ENCODE peak calls at places on chromosome 1, in seven cellular contexts. One of them, this sample, is unnamed.

GRCh38 chr1:54459714-54460113 is 53.5 kb upstream of the SSBP3 start:
- DNase-seq in uterus: no peak
- DNase-seq in CD4-positive, alpha-beta T cell: no peak
- DNase-seq in endodermal cell: no peak
- DNase-seq in NT2/D1: no peak
- DNase-seq in GM12878: no peak
- DNase-seq in CD4-positive, alpha-beta memory T cell: no peak
- DNase-seq in this sample: no peak

GRCh38 chr1:10213186-10213585 is 2.8 kb downstream of the KIF1B start:
- DNase-seq in uterus: no peak
- DNase-seq in CD4-positive, alpha-beta T cell: no peak
- DNase-seq in endodermal cell: no peak
- DNase-seq in NT2/D1: no peak
- DNase-seq in GM12878: no peak
- DNase-seq in CD4-positive, alpha-beta memory T cell: no peak
- DNase-seq in this sample: no peak

GRCh38 chr1:209162651-209163050 is 420.9 kb upstream of the CAMK1G start:
- DNase-seq in uterus: no peak
- DNase-seq in CD4-positive, alpha-beta T cell: no peak
- DNase-seq in endodermal cell: no peak
- DNase-seq in NT2/D1: no peak
- DNase-seq in GM12878: no peak
- DNase-seq in CD4-positive, alpha-beta memory T cell: no peak
- DNase-seq in this sample: no peak

GRCh38 chr1:55823521-55824296 is 608.5 kb upstream of the USP24 start:
- DNase-seq in uterus: no peak
- DNase-seq in CD4-positive, alpha-beta T cell: no peak
- DNase-seq in endodermal cell: no peak
- DNase-seq in NT2/D1: no peak
- DNase-seq in GM12878: no peak
- DNase-seq in CD4-positive, alpha-beta memory T cell: no peak
- DNase-seq in this sample: no peak

GRCh38 chr1:234725177-234726132 is 115.5 kb upstream of the IRF2BP2 start:
- DNase-seq in uterus: peak; percentile 55
- DNase-seq in CD4-positive, alpha-beta T cell: peak; percentile 20
- DNase-seq in endodermal cell: no peak
- DNase-seq in NT2/D1: no peak
- DNase-seq in GM12878: no peak
- DNase-seq in CD4-positive, alpha-beta memory T cell: peak; percentile 61
- DNase-seq in this sample: peak; percentile 20

GRCh38 chr1:215887618-215888017 is 320.5 kb downstream of the KCTD3 start:
- DNase-seq in uterus: no peak
- DNase-seq in CD4-positive, alpha-beta T cell: no peak
- DNase-seq in endodermal cell: no peak
- DNase-seq in NT2/D1: no peak
- DNase-seq in GM12878: no peak
- DNase-seq in CD4-positive, alpha-beta memory T cell: no peak
- DNase-seq in this sample: no peak

GRCh38 chr1:156879876-156880275 is 13.6 kb upstream of the PEAR1 start:
- DNase-seq in uterus: no peak
- DNase-seq in CD4-positive, alpha-beta T cell: no peak
- DNase-seq in endodermal cell: no peak
- DNase-seq in NT2/D1: no peak
- DNase-seq in GM12878: no peak
- DNase-seq in CD4-positive, alpha-beta memory T cell: no peak
- DNase-seq in this sample: no peak

GRCh38 chr1:101474039-101474665 is 237.3 kb downstream of the S1PR1 start:
- DNase-seq in uterus: no peak
- DNase-seq in CD4-positive, alpha-beta T cell: no peak
- DNase-seq in endodermal cell: no peak
- DNase-seq in NT2/D1: peak; percentile 50
- DNase-seq in GM12878: no peak
- DNase-seq in CD4-positive, alpha-beta memory T cell: no peak
- DNase-seq in this sample: no peak

GRCh38 chr1:148372731-148373130 is 110.4 kb downstream of the PPIAL4G start:
- DNase-seq in uterus: no peak
- DNase-seq in CD4-positive, alpha-beta T cell: peak; percentile 22
- DNase-seq in endodermal cell: no peak
- DNase-seq in NT2/D1: no peak
- DNase-seq in GM12878: no peak
- DNase-seq in CD4-positive, alpha-beta memory T cell: peak; percentile 75
- DNase-seq in this sample: peak; percentile 16

GRCh38 chr1:67578397-67579020 is 106.5 kb upstream of the GADD45A start:
- DNase-seq in uterus: no peak
- DNase-seq in CD4-positive, alpha-beta T cell: no peak
- DNase-seq in endodermal cell: peak; percentile 30
- DNase-seq in NT2/D1: no peak
- DNase-seq in GM12878: no peak
- DNase-seq in CD4-positive, alpha-beta memory T cell: no peak
- DNase-seq in this sample: no peak

GRCh38 chr1:23356451-23356850 is 12.4 kb upstream of the HNRNPR start:
- DNase-seq in uterus: no peak
- DNase-seq in CD4-positive, alpha-beta T cell: no peak
- DNase-seq in endodermal cell: no peak
- DNase-seq in NT2/D1: no peak
- DNase-seq in GM12878: no peak
- DNase-seq in CD4-positive, alpha-beta memory T cell: no peak
- DNase-seq in this sample: no peak

GRCh38 chr1:185368913-185369491 is 52.0 kb upstream of the IVNS1ABP start:
- DNase-seq in uterus: no peak
- DNase-seq in CD4-positive, alpha-beta T cell: no peak
- DNase-seq in endodermal cell: no peak
- DNase-seq in NT2/D1: no peak
- DNase-seq in GM12878: no peak
- DNase-seq in CD4-positive, alpha-beta memory T cell: no peak
- DNase-seq in this sample: no peak

DNA sequence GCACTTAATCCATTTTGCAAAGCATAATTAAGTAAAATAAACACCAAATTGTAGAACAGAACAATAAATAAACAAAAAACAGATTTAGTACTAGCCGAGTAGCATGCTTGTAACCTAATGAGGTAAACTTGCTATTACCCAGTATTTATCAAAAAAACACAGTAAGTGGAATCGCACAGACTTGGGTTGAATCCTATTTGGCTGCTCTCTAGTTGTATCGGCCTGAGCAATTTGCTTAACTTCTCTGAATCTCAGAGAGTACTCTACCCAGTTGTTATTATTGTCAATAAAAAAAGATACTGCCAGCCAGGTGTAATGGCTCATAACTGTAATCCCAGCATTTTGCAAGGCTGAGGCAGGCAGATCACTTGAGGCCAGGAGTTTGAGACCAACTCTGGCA is 664.3 kb downstream of the ADGRL2 start:
- DNase-seq in uterus: no peak
- DNase-seq in CD4-positive, alpha-beta T cell: no peak
- DNase-seq in endodermal cell: no peak
- DNase-seq in NT2/D1: no peak
- DNase-seq in GM12878: no peak
- DNase-seq in CD4-positive, alpha-beta memory T cell: no peak
- DNase-seq in this sample: no peak
- H3K9me3 ChIP-seq in uterus: no peaks in the 10 kb centered on the region
- H3K9me3 ChIP-seq in CD4-positive, alpha-beta T cell: no peaks in the 10 kb centered on the region
- H3K9me3 ChIP-seq in endodermal cell: no peaks in the 10 kb centered on the region
- H3K9me3 ChIP-seq in NT2/D1: no peaks in the 10 kb centered on the region
- H3K9me3 ChIP-seq in GM12878: no peaks in the 10 kb centered on the region
- H3K9me3 ChIP-seq in CD4-positive, alpha-beta memory T cell: no peaks in the 10 kb centered on the region
- H3K9me3 ChIP-seq in this sample: no peaks in the 10 kb centered on the region

GRCh38 chr1:172616646-172617045 is 42.3 kb upstream of the FASLG start:
- DNase-seq in uterus: no peak
- DNase-seq in CD4-positive, alpha-beta T cell: no peak
- DNase-seq in endodermal cell: no peak
- DNase-seq in NT2/D1: no peak
- DNase-seq in GM12878: no peak
- DNase-seq in CD4-positive, alpha-beta memory T cell: no peak
- DNase-seq in this sample: no peak
- H3K9me3 ChIP-seq in uterus: no peaks in the 10 kb centered on the region
- H3K9me3 ChIP-seq in CD4-positive, alpha-beta T cell: peaks cover 22% of the 10 kb centered on the region
- H3K9me3 ChIP-seq in endodermal cell: peaks cover 47% of the 10 kb centered on the region
- H3K9me3 ChIP-seq in NT2/D1: peaks cover 71% of the 10 kb centered on the region
- H3K9me3 ChIP-seq in GM12878: peaks cover 7% of the 10 kb centered on the region
- H3K9me3 ChIP-seq in CD4-positive, alpha-beta memory T cell: peaks cover 22% of the 10 kb centered on the region
- H3K9me3 ChIP-seq in this sample: no peaks in the 10 kb centered on the region

GRCh38 chr1:152537496-152537895 is 23.2 kb downstream of the CRCT1 start:
- DNase-seq in uterus: no peak
- DNase-seq in CD4-positive, alpha-beta T cell: no peak
- DNase-seq in endodermal cell: no peak
- DNase-seq in NT2/D1: no peak
- DNase-seq in GM12878: no peak
- DNase-seq in CD4-positive, alpha-beta memory T cell: no peak
- DNase-seq in this sample: no peak

GRCh38 chr1:152535774-152536173 is 21.5 kb downstream of the CRCT1 start:
- DNase-seq in uterus: no peak
- DNase-seq in CD4-positive, alpha-beta T cell: no peak
- DNase-seq in endodermal cell: no peak
- DNase-seq in NT2/D1: no peak
- DNase-seq in GM12878: no peak
- DNase-seq in CD4-positive, alpha-beta memory T cell: no peak
- DNase-seq in this sample: no peak

GRCh38 chr1:152533327-152533938 is 19.2 kb downstream of the CRCT1 start:
- DNase-seq in uterus: no peak
- DNase-seq in CD4-positive, alpha-beta T cell: no peak
- DNase-seq in endodermal cell: peak; percentile 67
- DNase-seq in NT2/D1: peak; percentile 82
- DNase-seq in GM12878: no peak
- DNase-seq in CD4-positive, alpha-beta memory T cell: no peak
- DNase-seq in this sample: no peak
- H3K9me3 ChIP-seq in uterus: no peaks in the 10 kb centered on the region
- H3K9me3 ChIP-seq in CD4-positive, alpha-beta T cell: no peaks in the 10 kb centered on the region
- H3K9me3 ChIP-seq in endodermal cell: peaks cover 92% of the 10 kb centered on the region
- H3K9me3 ChIP-seq in NT2/D1: peaks cover 20% of the 10 kb centered on the region
- H3K9me3 ChIP-seq in GM12878: no peaks in the 10 kb centered on the region
- H3K9me3 ChIP-seq in CD4-positive, alpha-beta memory T cell: no peaks in the 10 kb centered on the region
- H3K9me3 ChIP-seq in this sample: no peaks in the 10 kb centered on the region

GRCh38 chr1:29590583-29591555 is 354.5 kb downstream of the PTPRU start:
- DNase-seq in uterus: no peak
- DNase-seq in CD4-positive, alpha-beta T cell: no peak
- DNase-seq in endodermal cell: peak; percentile 46
- DNase-seq in NT2/D1: no peak
- DNase-seq in GM12878: no peak
- DNase-seq in CD4-positive, alpha-beta memory T cell: no peak
- DNase-seq in this sample: no peak
- H3K9me3 ChIP-seq in uterus: no peaks in the 10 kb centered on the region
- H3K9me3 ChIP-seq in CD4-positive, alpha-beta T cell: no peaks in the 10 kb centered on the region
- H3K9me3 ChIP-seq in endodermal cell: no peaks in the 10 kb centered on the region
- H3K9me3 ChIP-seq in NT2/D1: no peaks in the 10 kb centered on the region
- H3K9me3 ChIP-seq in GM12878: no peaks in the 10 kb centered on the region
- H3K9me3 ChIP-seq in CD4-positive, alpha-beta memory T cell: no peaks in the 10 kb centered on the region
- H3K9me3 ChIP-seq in this sample: no peaks in the 10 kb centered on the region

DNA sequence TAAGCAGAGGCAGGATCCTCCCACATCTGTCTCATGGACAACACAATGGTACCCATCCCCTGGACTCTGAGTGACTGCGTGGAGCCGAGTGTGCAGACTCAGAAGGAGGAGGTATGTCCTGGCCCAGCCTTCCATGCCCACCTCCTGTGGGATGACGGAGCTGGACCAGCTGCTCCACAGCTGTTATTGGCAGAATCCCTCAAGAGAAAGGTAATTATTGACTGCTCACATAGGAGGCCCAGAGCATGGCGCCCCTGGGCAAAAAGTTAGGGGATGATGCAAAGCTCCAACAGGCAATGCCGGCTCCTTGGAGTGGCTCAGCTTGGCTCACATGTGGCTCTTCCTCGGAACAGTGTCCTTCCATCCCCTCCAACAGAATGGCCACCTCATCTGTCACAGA is 12.2 kb upstream of the ACTRT2 start:
- DNase-seq in uterus: no peak
- DNase-seq in CD4-positive, alpha-beta T cell: no peak
- DNase-seq in endodermal cell: no peak
- DNase-seq in NT2/D1: no peak
- DNase-seq in GM12878: no peak
- DNase-seq in CD4-positive, alpha-beta memory T cell: no peak
- DNase-seq in this sample: no peak
- H3K9me3 ChIP-seq in uterus: peaks cover 6% of the 10 kb centered on the region
- H3K9me3 ChIP-seq in CD4-positive, alpha-beta T cell: peaks cover 24% of the 10 kb centered on the region
- H3K9me3 ChIP-seq in endodermal cell: peaks cover 31% of the 10 kb centered on the region
- H3K9me3 ChIP-seq in NT2/D1: peaks cover 40% of the 10 kb centered on the region
- H3K9me3 ChIP-seq in GM12878: no peaks in the 10 kb centered on the region
- H3K9me3 ChIP-seq in CD4-positive, alpha-beta memory T cell: peaks cover 7% of the 10 kb centered on the region
- H3K9me3 ChIP-seq in this sample: no peaks in the 10 kb centered on the region

GRCh38 chr1:238914346-238914745 is 472.0 kb upstream of the CHRM3 start:
- DNase-seq in uterus: no peak
- DNase-seq in CD4-positive, alpha-beta T cell: no peak
- DNase-seq in endodermal cell: no peak
- DNase-seq in NT2/D1: no peak
- DNase-seq in GM12878: no peak
- DNase-seq in CD4-positive, alpha-beta memory T cell: no peak
- DNase-seq in this sample: no peak

GRCh38 chr1:238913210-238913609 is 473.2 kb upstream of the CHRM3 start:
- DNase-seq in uterus: no peak
- DNase-seq in CD4-positive, alpha-beta T cell: no peak
- DNase-seq in endodermal cell: no peak
- DNase-seq in NT2/D1: no peak
- DNase-seq in GM12878: no peak
- DNase-seq in CD4-positive, alpha-beta memory T cell: no peak
- DNase-seq in this sample: no peak

GRCh38 chr1:238912148-238912547 is 474.2 kb upstream of the CHRM3 start:
- DNase-seq in uterus: no peak
- DNase-seq in CD4-positive, alpha-beta T cell: no peak
- DNase-seq in endodermal cell: no peak
- DNase-seq in NT2/D1: no peak
- DNase-seq in GM12878: no peak
- DNase-seq in CD4-positive, alpha-beta memory T cell: no peak
- DNase-seq in this sample: no peak

DNA sequence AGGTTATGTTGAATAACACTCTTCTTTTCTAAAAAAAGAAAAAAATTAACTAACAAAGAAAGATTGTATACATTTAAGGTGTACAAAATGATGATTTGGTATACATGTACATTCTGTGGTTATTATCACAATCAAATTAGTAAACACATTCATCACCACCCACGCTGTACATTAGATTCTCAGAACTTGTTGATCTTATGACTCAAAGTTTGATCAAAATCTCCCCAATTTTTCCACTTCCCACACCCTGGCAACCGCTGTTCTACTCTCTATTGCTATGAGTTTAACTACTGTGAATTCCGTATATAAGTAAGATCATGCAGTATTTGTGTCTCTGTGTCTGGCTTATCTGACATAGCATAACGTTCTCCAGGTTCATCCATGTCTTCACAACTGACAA is 469.5 kb upstream of the CHRM3 start:
- DNase-seq in uterus: no peak
- DNase-seq in CD4-positive, alpha-beta T cell: no peak
- DNase-seq in endodermal cell: no peak
- DNase-seq in NT2/D1: no peak
- DNase-seq in GM12878: no peak
- DNase-seq in CD4-positive, alpha-beta memory T cell: no peak
- DNase-seq in this sample: no peak
- H3K9me3 ChIP-seq in uterus: no peaks in the 10 kb centered on the region
- H3K9me3 ChIP-seq in CD4-positive, alpha-beta T cell: peaks cover 5% of the 10 kb centered on the region
- H3K9me3 ChIP-seq in endodermal cell: no peaks in the 10 kb centered on the region
- H3K9me3 ChIP-seq in NT2/D1: no peaks in the 10 kb centered on the region
- H3K9me3 ChIP-seq in GM12878: no peaks in the 10 kb centered on the region
- H3K9me3 ChIP-seq in CD4-positive, alpha-beta memory T cell: no peaks in the 10 kb centered on the region
- H3K9me3 ChIP-seq in this sample: no peaks in the 10 kb centered on the region

DNA sequence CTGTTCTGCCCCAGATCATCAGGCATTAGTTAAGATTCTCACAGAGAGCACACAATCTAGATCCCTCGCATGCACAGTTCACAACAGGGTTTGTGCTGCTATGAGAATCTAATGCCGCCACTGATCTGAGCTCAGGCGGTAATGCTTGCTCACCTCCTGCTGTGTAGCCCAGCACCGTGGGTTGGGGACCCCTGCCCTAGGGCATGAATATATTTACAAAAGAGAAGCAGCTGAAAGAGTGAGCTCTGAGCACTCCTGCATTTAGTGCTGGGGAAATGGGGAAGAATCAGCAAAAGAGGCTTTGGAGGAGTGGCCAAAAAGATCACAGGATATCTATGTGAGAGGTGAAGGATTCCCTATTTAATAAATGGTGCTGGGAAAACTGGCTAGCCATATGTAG is 5.6 kb downstream of the CFAP57 start:
- DNase-seq in uterus: no peak
- DNase-seq in CD4-positive, alpha-beta T cell: no peak
- DNase-seq in endodermal cell: no peak
- DNase-seq in NT2/D1: peak; percentile 48
- DNase-seq in GM12878: no peak
- DNase-seq in CD4-positive, alpha-beta memory T cell: no peak
- DNase-seq in this sample: no peak
- H3K9me3 ChIP-seq in uterus: no peaks in the 10 kb centered on the region
- H3K9me3 ChIP-seq in CD4-positive, alpha-beta T cell: no peaks in the 10 kb centered on the region
- H3K9me3 ChIP-seq in endodermal cell: no peaks in the 10 kb centered on the region
- H3K9me3 ChIP-seq in NT2/D1: peaks cover 13% of the 10 kb centered on the region
- H3K9me3 ChIP-seq in GM12878: no peaks in the 10 kb centered on the region
- H3K9me3 ChIP-seq in CD4-positive, alpha-beta memory T cell: no peaks in the 10 kb centered on the region
- H3K9me3 ChIP-seq in this sample: no peaks in the 10 kb centered on the region

This sample was measured in T-helper 17 cell.